ENCODE peak calls at places on chromosomes 4 and X, in seven cellular contexts. One of them, this sample, is unnamed. For H3K9me2 and H3K27me3, the result is how much of the 10 kb centered on the place peaks cover.

GRCh38 chr4:142035556-142035955 is 399.2 kb downstream of the IL15 start:
- DNase-seq in GM23338: no peak
- DNase-seq in SK-N-SH: no peak
- DNase-seq in PC-9: no peak
- DNase-seq in hepatocyte: no peak
- DNase-seq in HCT116: no peak
- DNase-seq in PC-3: peak
- DNase-seq in this sample: no peak

GRCh38 chr4:107991945-107992625 is 2.4 kb downstream of the HADH start:
- DNase-seq in GM23338: no peak
- DNase-seq in PC-9: no peak
- DNase-seq in PC-3: no peak
- DNase-seq in hepatocyte: no peak
- DNase-seq in SK-N-SH: no peak
- DNase-seq in HCT116: no peak
- DNase-seq in this sample: no peak

GRCh38 chr4:7906171-7906581 is 33.5 kb downstream of the AFAP1 start:
- DNase-seq in SK-N-SH: no peak
- DNase-seq in PC-3: no peak
- DNase-seq in PC-9: no peak
- DNase-seq in hepatocyte: no peak
- DNase-seq in HCT116: no peak
- DNase-seq in GM23338: no peak
- DNase-seq in this sample: no peak

GRCh38 chr4:99458911-99459447 is 23.8 kb upstream of the ADH7 start:
- DNase-seq in hepatocyte: no peak
- DNase-seq in HCT116: no peak
- DNase-seq in PC-9: peak
- DNase-seq in GM23338: peak
- DNase-seq in PC-3: peak
- DNase-seq in SK-N-SH: no peak
- DNase-seq in this sample: no peak

GRCh38 chr4:38904090-38904666 is 36.6 kb downstream of the FAM114A1 start:
- DNase-seq in HCT116: no peak
- DNase-seq in GM23338: peak
- DNase-seq in PC-9: no peak
- DNase-seq in hepatocyte: peak
- DNase-seq in SK-N-SH: no peak
- DNase-seq in PC-3: no peak
- DNase-seq in this sample: no peak

GRCh38 chr4:23305026-23305425 is 584.8 kb downstream of the PPARGC1A start:
- DNase-seq in SK-N-SH: no peak
- DNase-seq in PC-3: peak
- DNase-seq in hepatocyte: no peak
- DNase-seq in PC-9: no peak
- DNase-seq in HCT116: no peak
- DNase-seq in GM23338: no peak
- DNase-seq in this sample: peak

GRCh38 chr4:162499478-162499877 is 335.7 kb upstream of the FSTL5 start:
- DNase-seq in GM23338: peak
- DNase-seq in PC-9: no peak
- DNase-seq in SK-N-SH: peak
- DNase-seq in PC-3: peak
- DNase-seq in HCT116: no peak
- DNase-seq in hepatocyte: no peak
- DNase-seq in this sample: no peak

GRCh38 chr4:2462218-2462991 is 6.5 kb upstream of the RNF4 start:
- DNase-seq in GM23338: peak
- DNase-seq in SK-N-SH: peak
- DNase-seq in PC-3: peak
- DNase-seq in HCT116: peak
- DNase-seq in PC-9: peak
- DNase-seq in hepatocyte: peak
- DNase-seq in this sample: peak

GRCh38 chrX:132622130-132622529 is 133.3 kb upstream of the MBNL3 start:
- DNase-seq in hepatocyte: peak
- DNase-seq in PC-9: peak
- DNase-seq in PC-3: peak
- DNase-seq in SK-N-SH: no peak
- DNase-seq in GM23338: no peak
- DNase-seq in HCT116: peak
- DNase-seq in this sample: no peak

GRCh38 chrX:111465664-111466063 is 45.8 kb upstream of the SERTM2 start:
- DNase-seq in SK-N-SH: no peak
- DNase-seq in hepatocyte: no peak
- DNase-seq in PC-9: no peak
- DNase-seq in PC-3: no peak
- DNase-seq in HCT116: no peak
- DNase-seq in GM23338: peak
- DNase-seq in this sample: no peak

GRCh38 chr4:7023486-7023885 is 19.7 kb upstream of the TADA2B start:
- DNase-seq in hepatocyte: no peak
- DNase-seq in PC-3: no peak
- DNase-seq in PC-9: no peak
- DNase-seq in GM23338: no peak
- DNase-seq in SK-N-SH: no peak
- DNase-seq in HCT116: no peak
- DNase-seq in this sample: no peak

GRCh38 chr4:173707658-173708415 is 177.8 kb upstream of the HAND2 start:
- DNase-seq in GM23338: no peak
- DNase-seq in PC-9: no peak
- DNase-seq in PC-3: no peak
- DNase-seq in SK-N-SH: no peak
- DNase-seq in hepatocyte: no peak
- DNase-seq in HCT116: no peak
- DNase-seq in this sample: no peak

GRCh38 chrX:5730561-5730960 is 498.1 kb downstream of the NLGN4X start:
- DNase-seq in PC-9: no peak
- DNase-seq in GM23338: no peak
- DNase-seq in hepatocyte: no peak
- DNase-seq in PC-3: no peak
- DNase-seq in HCT116: no peak
- DNase-seq in SK-N-SH: no peak
- DNase-seq in this sample: no peak

GRCh38 chrX:107450823-107451509 is 1.5 kb downstream of the FRMPD3 start:
- DNase-seq in GM23338: peak
- DNase-seq in HCT116: no peak
- DNase-seq in hepatocyte: peak
- DNase-seq in PC-9: no peak
- DNase-seq in SK-N-SH: no peak
- DNase-seq in PC-3: no peak
- DNase-seq in this sample: no peak

GRCh38 chrX:56397636-56398035 is 165.5 kb downstream of the KLF8 start:
- DNase-seq in SK-N-SH: no peak
- DNase-seq in GM23338: no peak
- DNase-seq in PC-3: no peak
- DNase-seq in hepatocyte: no peak
- DNase-seq in PC-9: no peak
- DNase-seq in HCT116: no peak
- DNase-seq in this sample: peak

GRCh38 chr4:8237256-8237989 is 32.1 kb upstream of the HTRA3 start:
- DNase-seq in GM23338: no peak
- DNase-seq in PC-3: no peak
- DNase-seq in SK-N-SH: no peak
- DNase-seq in HCT116: no peak
- DNase-seq in PC-9: no peak
- DNase-seq in hepatocyte: no peak
- DNase-seq in this sample: no peak

GRCh38 chr4:186485621-186486062 is 69.7 kb downstream of the MTNR1A start:
- DNase-seq in PC-9: no peak
- DNase-seq in PC-3: peak
- DNase-seq in hepatocyte: no peak
- DNase-seq in SK-N-SH: peak
- DNase-seq in GM23338: no peak
- DNase-seq in HCT116: peak
- DNase-seq in this sample: no peak

GRCh38 chr4:8082517-8083055 is 76.0 kb downstream of the ABLIM2 start:
- DNase-seq in hepatocyte: no peak
- DNase-seq in PC-3: no peak
- DNase-seq in SK-N-SH: no peak
- DNase-seq in PC-9: no peak
- DNase-seq in GM23338: no peak
- DNase-seq in HCT116: no peak
- DNase-seq in this sample: no peak

GRCh38 chr4:4226606-4227438 is at the start of gene OTOP1:
- DNase-seq in GM23338: no peak
- DNase-seq in PC-3: no peak
- DNase-seq in hepatocyte: no peak
- DNase-seq in HCT116: no peak
- DNase-seq in SK-N-SH: peak
- DNase-seq in PC-9: no peak
- DNase-seq in this sample: no peak

GRCh38 chr4:112257098-112257497 is 25.5 kb downstream of the AP1AR start:
- DNase-seq in GM23338: no peak
- DNase-seq in PC-9: no peak
- DNase-seq in PC-3: no peak
- DNase-seq in HCT116: no peak
- DNase-seq in SK-N-SH: no peak
- DNase-seq in hepatocyte: no peak
- DNase-seq in this sample: no peak

GRCh38 chrX:150581093-150581775 is 12.8 kb downstream of the MTM1 start:
- DNase-seq in GM23338: no peak
- DNase-seq in SK-N-SH: no peak
- DNase-seq in PC-9: no peak
- DNase-seq in hepatocyte: no peak
- DNase-seq in HCT116: peak
- DNase-seq in PC-3: peak
- DNase-seq in this sample: no peak

GRCh38 chrX:6758234-6758633 is 223.3 kb upstream of the VCX3A start:
- DNase-seq in SK-N-SH: no peak
- DNase-seq in hepatocyte: no peak
- DNase-seq in GM23338: no peak
- DNase-seq in PC-9: no peak
- DNase-seq in HCT116: no peak
- DNase-seq in PC-3: no peak
- DNase-seq in this sample: no peak

DNA sequence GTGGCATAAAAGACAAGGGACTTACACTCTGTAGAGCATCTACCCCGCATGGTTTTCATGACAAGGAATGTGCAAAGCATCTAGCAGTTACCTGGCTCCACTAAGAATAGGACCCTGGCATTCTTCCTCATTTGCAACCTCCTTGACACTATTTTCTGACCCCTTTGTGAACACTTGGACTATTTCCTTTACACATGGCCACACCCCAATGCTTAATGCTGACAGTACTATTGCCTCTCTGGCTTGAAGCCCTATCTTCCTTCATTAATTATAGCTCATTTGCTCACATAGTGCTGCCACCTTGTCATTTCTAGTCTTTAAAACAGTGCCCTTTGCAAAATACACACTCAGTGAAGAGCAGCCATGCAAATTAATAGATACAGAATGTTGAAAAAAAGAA is 226.3 kb upstream of the VCX3A start:
- DNase-seq in hepatocyte: no peak
- DNase-seq in SK-N-SH: no peak
- DNase-seq in PC-9: no peak
- DNase-seq in HCT116: no peak
- DNase-seq in GM23338: no peak
- DNase-seq in PC-3: no peak
- DNase-seq in this sample: no peak
- H3K9me2 ChIP-seq in hepatocyte: under half
- H3K9me2 ChIP-seq in SK-N-SH: under half
- H3K9me2 ChIP-seq in PC-9: under half
- H3K9me2 ChIP-seq in HCT116: under half
- H3K9me2 ChIP-seq in GM23338: under half
- H3K9me2 ChIP-seq in PC-3: under half
- H3K9me2 ChIP-seq in this sample: under half

DNA sequence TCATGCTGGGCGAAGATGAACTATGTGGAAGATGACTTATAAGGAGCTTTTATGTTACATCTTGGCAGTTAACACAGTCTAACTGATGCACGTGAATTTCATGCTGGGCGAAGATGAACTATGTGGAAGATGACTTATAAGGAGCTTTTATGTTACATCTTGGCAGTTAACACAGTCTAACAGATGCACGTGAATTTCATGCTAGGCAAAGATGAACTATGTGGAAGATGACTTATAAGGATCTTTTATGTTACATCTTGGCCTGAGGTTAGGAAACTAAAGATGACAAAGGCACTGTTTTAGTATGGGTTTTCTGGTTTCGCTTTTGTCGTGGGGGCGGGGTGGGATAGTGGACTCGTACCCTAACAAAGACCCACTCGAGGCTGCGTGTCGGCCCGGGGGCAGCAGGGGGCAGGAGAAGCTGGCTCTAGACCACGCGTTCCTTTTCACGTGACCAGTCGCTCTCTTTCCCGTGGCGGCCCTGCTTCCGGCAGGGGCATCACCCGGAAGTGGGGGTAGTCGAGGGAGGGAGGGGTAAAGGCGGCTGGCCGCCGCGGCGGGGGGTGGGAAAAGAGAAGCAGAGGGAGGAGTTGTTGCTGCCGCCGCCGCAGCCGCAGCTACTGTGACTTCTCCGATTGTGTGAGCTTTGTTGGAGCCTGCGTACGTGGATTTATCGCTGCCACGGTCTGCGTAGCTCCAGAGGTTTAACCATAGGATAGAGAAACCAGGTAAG is at the start of gene ATP7A:
- DNase-seq in GM23338: peak
- DNase-seq in PC-9: peak
- DNase-seq in HCT116: peak
- DNase-seq in SK-N-SH: peak
- DNase-seq in PC-3: peak
- DNase-seq in hepatocyte: peak
- DNase-seq in this sample: peak
- TF ChIP-seq CTCF in GM23338: peak
- TF ChIP-seq CTCF in PC-9: peak
- TF ChIP-seq CTCF in HCT116: peak
- TF ChIP-seq CTCF in SK-N-SH: peak
- TF ChIP-seq CTCF in PC-3: peak
- TF ChIP-seq CTCF in hepatocyte: peak
- TF ChIP-seq CTCF in this sample: peak

GRCh38 chrX:53303195-53303594 is 21.8 kb upstream of the IQSEC2 start:
- DNase-seq in hepatocyte: no peak
- DNase-seq in PC-9: no peak
- DNase-seq in PC-3: no peak
- DNase-seq in SK-N-SH: no peak
- DNase-seq in HCT116: no peak
- DNase-seq in GM23338: no peak
- DNase-seq in this sample: no peak
- H3K27me3 ChIP-seq in hepatocyte: under half
- H3K27me3 ChIP-seq in PC-9: under half
- H3K27me3 ChIP-seq in PC-3: under half
- H3K27me3 ChIP-seq in SK-N-SH: under half
- H3K27me3 ChIP-seq in HCT116: under half
- H3K27me3 ChIP-seq in GM23338: under half
- H3K27me3 ChIP-seq in this sample: under half

DNA sequence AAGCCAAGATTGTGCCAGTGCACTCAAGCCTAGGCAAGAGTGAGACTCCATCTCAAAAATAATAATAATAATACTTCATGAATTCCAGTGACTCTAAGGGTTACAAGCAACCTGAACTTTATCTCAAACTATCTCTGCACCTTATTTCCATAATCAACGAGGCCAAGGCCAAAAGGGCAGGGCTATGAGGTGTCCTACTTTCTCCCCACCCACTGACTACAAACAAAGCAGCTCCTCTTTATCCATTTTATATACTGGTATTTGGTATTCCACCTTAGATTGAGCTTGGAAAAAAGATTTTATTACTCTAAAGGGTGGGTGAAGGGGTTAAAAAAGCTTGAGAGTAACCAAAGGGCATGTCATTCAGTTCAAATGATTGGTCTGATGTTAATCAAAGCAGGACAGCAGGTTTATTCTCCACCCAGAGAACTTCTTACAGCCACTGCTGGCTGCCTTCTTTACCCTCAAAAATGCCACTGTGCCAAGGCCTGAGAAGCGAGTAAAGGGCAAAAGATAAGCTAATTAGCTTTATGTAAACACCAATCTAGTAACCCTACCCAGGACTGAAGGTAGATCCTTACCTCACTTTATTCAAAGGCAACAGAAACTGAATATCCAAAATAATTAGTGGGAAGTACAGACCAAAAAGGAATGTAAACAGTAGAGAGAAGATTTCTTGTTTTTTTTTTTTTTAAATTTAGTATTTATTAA is 28.2 kb downstream of the APOO start:
- DNase-seq in GM23338: no peak
- DNase-seq in SK-N-SH: no peak
- DNase-seq in hepatocyte: no peak
- DNase-seq in PC-3: no peak
- DNase-seq in PC-9: no peak
- DNase-seq in HCT116: no peak
- DNase-seq in this sample: no peak
- H3K9me2 ChIP-seq in GM23338: under half
- H3K9me2 ChIP-seq in SK-N-SH: under half
- H3K9me2 ChIP-seq in hepatocyte: under half
- H3K9me2 ChIP-seq in PC-3: under half
- H3K9me2 ChIP-seq in PC-9: under half
- H3K9me2 ChIP-seq in HCT116: under half
- H3K9me2 ChIP-seq in this sample: under half

This sample was measured in MM.1S.